ENCODE peak calls at places on chromosomes 3 and 15, in eight cellular contexts. H is SJSA1; U is lung; O is testis; Q is BE2C; Z is tibial nerve; K is CD8-positive, alpha-beta T cell; F is suprapubic skin. G is an unnamed sample.
A peak's percentile ranks its signal among the peaks of the same experiment; 100 is the strongest.

GRCh38 chr15:75107905-75108838 is 84.8 kb downstream of the PPCDC start:
- DNase-seq in K (peak; percentile 46), Z (no peak), U (no peak), H (peak; percentile 91), Q (no peak), O (no peak), F (no peak), G (no peak)

GRCh38 chr3:190706582-190706981 is 155.9 kb downstream of the GMNC start:
- DNase-seq in U (no peak), Z (no peak), O (no peak), K (no peak), H (no peak), Q (no peak), F (no peak), G (no peak)

GRCh38 chr3:71584216-71585061 is 911 bp upstream of the FOXP1 start:
- DNase-seq in H (peak; percentile 63), K (peak; percentile 18), Q (peak; percentile 43), U (peak; percentile 44), Z (peak; percentile 49), O (peak; percentile 57), F (peak; percentile 82), G (no peak)

GRCh38 chr3:21750831-21751391 is at the start of gene ZNF385D:
- DNase-seq in U (no peak), K (no peak), Z (peak; percentile 27), H (no peak), F (peak; percentile 83), Q (no peak), O (peak; percentile 75), G (peak; percentile 90)

GRCh38 chr3:44106761-44107160 is 134.9 kb upstream of the TOPAZ1 start:
- DNase-seq in Q (no peak), U (no peak), H (no peak), O (no peak), F (no peak), Z (no peak), K (no peak), G (no peak)

GRCh38 chr3:183975981-183976662 is 41.6 kb downstream of the ABCC5 start:
- DNase-seq in F (no peak), O (no peak), Z (no peak), K (no peak), H (peak; percentile 27), Q (no peak), U (no peak), G (no peak)

GRCh38 chr3:54424283-54424682 is 301.9 kb downstream of the CACNA2D3 start:
- DNase-seq in F (no peak), Z (no peak), Q (peak; percentile 7), H (no peak), K (no peak), O (no peak), U (no peak), G (no peak)

GRCh38 chr15:88300861-88301260 is 44.3 kb upstream of the NTRK3 start:
- DNase-seq in U (no peak), K (no peak), F (no peak), Q (no peak), O (no peak), Z (no peak), H (no peak), G (no peak)

GRCh38 chr15:83846847-83847246 is 192.9 kb downstream of the ADAMTSL3 start:
- DNase-seq in K (no peak), U (no peak), Q (no peak), Z (no peak), H (no peak), O (no peak), F (no peak), G (no peak)

GRCh38 chr3:196007744-196008143 is 74.1 kb downstream of the TFRC start:
- DNase-seq in F (no peak), O (no peak), H (no peak), Q (no peak), Z (no peak), K (no peak), U (no peak), G (no peak)

GRCh38 chr3:14142567-14143270 is 17.9 kb downstream of the TMEM43 start:
- DNase-seq in F (no peak), K (peak; percentile 61), Q (no peak), Z (no peak), H (no peak), U (no peak), O (no peak), G (no peak)

GRCh38 chr15:57245130-57245529 is 131.2 kb upstream of the CGNL1 start:
- DNase-seq in K (no peak), O (no peak), F (no peak), H (no peak), U (no peak), Z (no peak), Q (no peak), G (no peak)

GRCh38 chr3:94308767-94309166 is 245.9 kb downstream of the NSUN3 start:
- DNase-seq in Z (no peak), H (no peak), U (no peak), F (no peak), O (no peak), Q (no peak), K (no peak), G (no peak)

GRCh38 chr15:48059786-48060185 is 61.0 kb upstream of the SLC24A5 start:
- DNase-seq in K (no peak), Z (peak; percentile 49), H (no peak), O (peak; percentile 40), U (peak; percentile 60), F (no peak), Q (no peak), G (no peak)

GRCh38 chr3:105865016-105865623 is 3.7 kb downstream of the CBLB start:
- DNase-seq in Q (no peak), H (no peak), Z (no peak), F (no peak), K (no peak), U (no peak), O (no peak), G (no peak)

GRCh38 chr15:95594496-95594895 is 736.0 kb upstream of the NR2F2 start:
- DNase-seq in Q (no peak), Z (no peak), H (no peak), F (no peak), O (no peak), K (no peak), U (no peak), G (no peak)

GRCh38 chr15:91342091-91342490 is 242.0 kb downstream of the SV2B start:
- DNase-seq in F (no peak), K (no peak), U (no peak), H (no peak), Z (no peak), Q (no peak), O (no peak), G (no peak)

GRCh38 chr3:188270423-188270972 is 116.5 kb downstream of the LPP start:
- DNase-seq in K (no peak), F (no peak), Q (no peak), Z (peak; percentile 34), O (peak; percentile 41), H (peak; percentile 84), U (no peak), G (no peak)

GRCh38 chr3:8657804-8658311 is 13.3 kb upstream of the SSUH2 start:
- DNase-seq in K (no peak), O (peak; percentile 34), F (no peak), U (no peak), Z (no peak), Q (no peak), H (peak; percentile 13), G (no peak)

GRCh38 chr15:77546870-77547269 is 85.8 kb downstream of the LINGO1 start:
- DNase-seq in O (no peak), F (no peak), H (no peak), Z (no peak), K (no peak), Q (no peak), U (no peak), G (no peak)

GRCh38 chr3:147394168-147394941 is 12.0 kb downstream of the ZIC4 start:
- DNase-seq in H (peak; percentile 44), Z (no peak), U (no peak), K (no peak), Q (no peak), O (no peak), F (no peak), G (no peak)
- H3K4me1 ChIP-seq in H (peaks cover 3% of the 10 kb centered on the region), Z (peaks cover 70% of the 10 kb centered on the region), U (no peaks in the 10 kb centered on the region), K (no peaks in the 10 kb centered on the region), Q (peaks cover 2% of the 10 kb centered on the region), O (peaks cover 4% of the 10 kb centered on the region), F (peaks cover 56% of the 10 kb centered on the region), G (peaks cover 38% of the 10 kb centered on the region)

GRCh38 chr3:161051856-161052255 is 53.3 kb downstream of the B3GALNT1 start:
- DNase-seq in Z (no peak), Q (no peak), F (no peak), U (no peak), O (no peak), H (no peak), K (no peak), G (no peak)
- H3K4me1 ChIP-seq in Z (no peaks in the 10 kb centered on the region), Q (peaks cover 6% of the 10 kb centered on the region), F (no peaks in the 10 kb centered on the region), U (no peaks in the 10 kb centered on the region), O (no peaks in the 10 kb centered on the region), H (no peaks in the 10 kb centered on the region), K (no peaks in the 10 kb centered on the region), G (no peaks in the 10 kb centered on the region)

GRCh38 chr3:42654331-42655201 is 1.1 kb downstream of the ZBTB47 start:
- DNase-seq in Q (peak; percentile 47), U (no peak), H (peak; percentile 49), O (peak; percentile 73), F (peak; percentile 82), K (no peak), Z (no peak), G (no peak)
- H3K4me1 ChIP-seq in Q (peaks cover 5% of the 10 kb centered on the region), U (peaks cover 3% of the 10 kb centered on the region), H (peaks cover 55% of the 10 kb centered on the region), O (peaks cover 27% of the 10 kb centered on the region), F (peaks cover 55% of the 10 kb centered on the region), K (peaks cover 10% of the 10 kb centered on the region), Z (peaks cover 84% of the 10 kb centered on the region), G (peaks cover 71% of the 10 kb centered on the region)

GRCh38 chr3:16350953-16351318 is 85.9 kb downstream of the OXNAD1 start:
- DNase-seq in F (no peak), Q (no peak), O (no peak), H (no peak), U (no peak), K (no peak), Z (no peak), G (no peak)

GRCh38 chr3:16354291-16354690 is 89.3 kb downstream of the OXNAD1 start:
- DNase-seq in K (no peak), H (no peak), Z (no peak), O (no peak), U (no peak), Q (no peak), F (no peak), G (no peak)

GRCh38 chr3:16350041-16350952 is 85.3 kb downstream of the OXNAD1 start:
- DNase-seq in Z (no peak), K (no peak), U (no peak), O (no peak), Q (no peak), H (peak; percentile 10), F (no peak), G (no peak)

GRCh38 chr3:16355864-16356263 is 90.9 kb downstream of the OXNAD1 start:
- DNase-seq in O (no peak), Z (no peak), H (no peak), K (no peak), U (no peak), Q (no peak), F (no peak), G (no peak)

GRCh38 chr3:16352428-16352827 is 87.4 kb downstream of the OXNAD1 start:
- DNase-seq in F (no peak), Q (no peak), K (no peak), Z (no peak), H (no peak), U (no peak), O (no peak), G (no peak)
- H3K4me1 ChIP-seq in F (no peaks in the 10 kb centered on the region), Q (no peaks in the 10 kb centered on the region), K (no peaks in the 10 kb centered on the region), Z (peaks cover 23% of the 10 kb centered on the region), H (peaks cover 13% of the 10 kb centered on the region), U (peaks cover 8% of the 10 kb centered on the region), O (no peaks in the 10 kb centered on the region), G (peaks cover 10% of the 10 kb centered on the region)

GRCh38 chr3:48797626-48798025 is 50.0 kb downstream of the PRKAR2A start:
- DNase-seq in O (no peak), Q (no peak), Z (no peak), U (no peak), H (no peak), K (no peak), F (no peak), G (no peak)
- H3K4me1 ChIP-seq in O (no peaks in the 10 kb centered on the region), Q (no peaks in the 10 kb centered on the region), Z (peaks cover 8% of the 10 kb centered on the region), U (no peaks in the 10 kb centered on the region), H (no peaks in the 10 kb centered on the region), K (no peaks in the 10 kb centered on the region), F (peaks cover 3% of the 10 kb centered on the region), G (no peaks in the 10 kb centered on the region)

G was measured in vagina.